ENCODE peak calls at places on chromosomes 13 and 19, in ten cellular contexts. F, M, C, P, I, T, W, O, D and A are unnamed samples.

GRCh38 chr19:2355168-2356035 is 4.7 kb upstream of the TMPRSS9 start:
- DNase-seq in F (no peak), I (peak; percentile 73), O (no peak), P (peak; percentile 8), M (no peak), T (no peak), C (no peak), W (no peak), D (no peak), A (no peak)

GRCh38 chr13:99911069-99911964 is 60.2 kb downstream of the ZIC5 start:
- DNase-seq in T (no peak), M (peak; percentile 25), C (no peak), O (no peak), D (no peak), P (no peak), I (no peak), F (no peak), W (no peak), A (no peak)

GRCh38 chr19:16381756-16382401 is 57.3 kb downstream of the KLF2 start:
- DNase-seq in W (no peak), T (no peak), D (no peak), I (peak; percentile 97), O (no peak), F (no peak), C (no peak), P (peak; percentile 57), M (no peak), A (no peak)

GRCh38 chr19:48777139-48777538 is 21.8 kb downstream of the FGF21 start:
- DNase-seq in I (no peak), F (no peak), O (no peak), C (no peak), W (no peak), D (no peak), T (no peak), M (no peak), P (no peak), A (no peak)

GRCh38 chr13:113649212-113649611 is 8.8 kb downstream of the ATP4B start:
- DNase-seq in O (no peak), C (no peak), D (no peak), I (no peak), T (no peak), W (no peak), P (no peak), M (peak; percentile 49), F (no peak), A (no peak)

GRCh38 chr19:19514215-19514633 is 1.1 kb downstream of the TSSK6 start:
- DNase-seq in F (no peak), O (no peak), I (peak; percentile 20), D (no peak), M (no peak), T (no peak), P (peak; percentile 84), W (no peak), C (no peak), A (no peak)

GRCh38 chr13:46304546-46304945 is 82.5 kb downstream of the RUBCNL start:
- DNase-seq in C (no peak), F (no peak), M (no peak), D (no peak), W (no peak), T (no peak), P (no peak), O (no peak), I (no peak), A (no peak)

GRCh38 chr13:92461831-92462230 is 764.8 kb upstream of the GPC6 start:
- DNase-seq in T (no peak), C (no peak), M (no peak), F (no peak), W (no peak), P (no peak), D (no peak), I (no peak), O (no peak), A (no peak)

GRCh38 chr13:94708971-94709614 is 3.3 kb downstream of the SOX21 start:
- DNase-seq in I (no peak), F (no peak), C (no peak), M (peak; percentile 48), T (no peak), P (no peak), D (no peak), W (no peak), O (no peak), A (no peak)

GRCh38 chr13:66513728-66514127 is 716.4 kb downstream of the PCDH9 start:
- DNase-seq in T (no peak), W (no peak), D (no peak), C (no peak), M (no peak), F (no peak), P (peak; percentile 31), I (no peak), O (no peak), A (no peak)

GRCh38 chr13:65638572-65639168 is 1591.5 kb downstream of the PCDH9 start:
- DNase-seq in C (no peak), D (peak; percentile 8), T (peak; percentile 2), P (peak; percentile 78), W (no peak), I (peak; percentile 48), F (no peak), M (peak; percentile 72), O (peak; percentile 56), A (no peak)

GRCh38 chr19:7605490-7606222 is 10.0 kb downstream of the CAMSAP3 start:
- DNase-seq in P (no peak), O (peak; percentile 71), F (peak; percentile 79), W (peak; percentile 86), I (peak; percentile 19), M (peak; percentile 91), D (peak; percentile 94), C (peak; percentile 9), T (peak; percentile 16), A (no peak)

GRCh38 chr13:21100994-21101757 is 39.8 kb upstream of the LATS2 start:
- DNase-seq in M (no peak), D (no peak), T (peak; percentile 32), C (no peak), O (no peak), W (no peak), I (no peak), P (no peak), F (no peak), A (no peak)

GRCh38 chr13:98486412-98486811 is 90.5 kb downstream of the STK24 start:
- DNase-seq in D (no peak), W (no peak), T (no peak), O (no peak), C (no peak), P (no peak), F (no peak), M (no peak), I (no peak), A (no peak)

GRCh38 chr13:112861876-112862615 is 107.0 kb upstream of the MCF2L start:
- DNase-seq in M (no peak), C (no peak), I (no peak), P (no peak), O (no peak), W (no peak), T (no peak), D (no peak), F (no peak), A (no peak)

GRCh38 chr19:7852851-7853759 is 21.1 kb downstream of the PRR36 start:
- DNase-seq in F (peak; percentile 80), W (peak; percentile 97), T (peak; percentile 63), I (peak; percentile 70), M (peak; percentile 97), P (peak; percentile 52), D (peak; percentile 96), O (peak; percentile 86), C (no peak), A (no peak)

GRCh38 chr19:28862238-28862637 is 350.7 kb downstream of the UQCRFS1 start:
- DNase-seq in M (no peak), D (peak; percentile 12), W (no peak), F (no peak), I (peak; percentile 42), C (no peak), O (no peak), T (no peak), P (no peak), A (no peak)

GRCh38 chr19:34359954-34360315 is 5.1 kb upstream of the GPI start:
- DNase-seq in I (no peak), D (no peak), T (no peak), W (no peak), M (no peak), O (no peak), F (no peak), P (no peak), C (no peak), A (no peak)

GRCh38 chr19:13864513-13865242 is 12.3 kb upstream of the NANOS3 start:
- DNase-seq in C (no peak), O (no peak), T (no peak), W (no peak), P (no peak), M (no peak), D (no peak), F (peak; percentile 24), I (no peak), A (no peak)
- TF ChIP-seq EZH2 in C (no peak), O (no peak), T (peak; percentile 60), W (peak; percentile 47), P (peak; percentile 71), M (peak; percentile 31), D (no peak), F (no peak), I (no peak), A (peak; percentile 99)

GRCh38 chr13:89465366-89465765 is 1794.2 kb downstream of the SLITRK5 start:
- DNase-seq in W (no peak), T (peak; percentile 96), I (peak; percentile 3), C (peak; percentile 3), F (no peak), O (no peak), P (peak; percentile 51), D (no peak), M (no peak), A (peak; percentile 11)
- H2AFZ ChIP-seq in W (peak overlapping the region; percentile 85), T (peak overlapping the region; percentile 60), I (no peak overlapping the region), C (no peak overlapping the region), F (no peak overlapping the region), O (no peak overlapping the region), P (no peak overlapping the region), D (no peak overlapping the region), M (no peak overlapping the region), A (no peak overlapping the region)

GRCh38 chr19:39506944-39507714 is 7.8 kb upstream of the SELENOV start:
- DNase-seq in T (peak; percentile 75), C (no peak), W (peak; percentile 81), P (peak; percentile 44), F (no peak), D (peak; percentile 91), I (peak; percentile 79), O (peak; percentile 67), M (peak; percentile 90), A (no peak)
- TF ChIP-seq EZH2 in T (no peak), C (no peak), W (peak; percentile 72), P (peak; percentile 72), F (no peak), D (no peak), I (no peak), O (no peak), M (peak; percentile 42), A (peak; percentile 51)

DNA sequence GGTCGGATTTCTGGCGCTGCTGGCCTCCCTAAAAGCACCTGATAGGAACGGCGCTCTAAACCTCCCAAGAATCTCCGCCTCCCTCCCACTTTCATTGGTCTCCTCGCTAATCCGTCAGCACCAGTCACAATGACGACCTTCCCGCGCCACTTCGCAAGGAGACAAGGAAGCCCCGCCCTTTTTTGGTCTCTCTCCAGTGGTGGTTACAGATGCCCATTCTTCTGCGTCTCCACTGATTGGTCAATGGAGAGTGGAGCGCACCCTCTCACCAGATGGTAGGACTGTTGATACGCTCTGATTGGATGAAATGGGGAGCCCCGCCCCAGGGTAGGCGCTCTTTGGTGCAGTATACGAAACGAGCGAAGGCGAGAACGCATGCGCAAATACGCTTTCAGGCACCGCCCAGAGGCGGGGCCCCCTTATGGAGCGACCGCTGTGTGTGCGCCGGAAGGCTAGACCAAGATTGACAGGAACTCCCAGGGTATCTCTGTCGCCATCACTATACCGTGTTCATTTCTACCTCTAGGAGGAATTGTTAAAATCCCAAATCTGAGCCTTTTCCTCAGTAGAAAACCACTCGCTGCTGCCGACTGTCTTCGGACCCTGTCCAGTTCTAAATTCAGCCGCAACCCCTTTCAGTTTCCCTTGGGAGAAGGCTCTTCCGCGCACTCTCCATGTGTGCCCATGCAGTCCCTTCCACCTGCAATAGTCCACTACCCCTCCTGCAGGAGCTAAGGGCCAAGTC is 617 bp upstream of the HNRNPL start:
- DNase-seq in C (peak; percentile 100), T (peak; percentile 100), W (peak; percentile 96), M (peak; percentile 100), D (peak; percentile 93), I (peak; percentile 100), O (peak; percentile 99), F (peak; percentile 99), P (peak; percentile 100), A (peak; percentile 100)
- H2AFZ ChIP-seq in C (peak overlapping the region; percentile 11), T (peak overlapping the region; percentile 86), W (no peak overlapping the region), M (no peak overlapping the region), D (peak overlapping the region; percentile 48), I (peak overlapping the region; percentile 67), O (peak overlapping the region; percentile 51), F (peak overlapping the region; percentile 66), P (peak overlapping the region; percentile 48), A (peak overlapping the region; percentile 0)